ENCODE peak calls at places on chromosomes 16 and 17, in five cellular contexts. One of them, this sample, is unnamed.

GRCh38 chr16:89360760-89361435 is 129.5 kb downstream of the ANKRD11 start:
- DNase-seq in fibroblast of pulmonary artery: no peak
- DNase-seq in CD4-positive, alpha-beta T cell: peak; percentile 77
- DNase-seq in adrenal gland: no peak
- DNase-seq in osteoblast: peak; percentile 51
- DNase-seq in this sample: no peak

GRCh38 chr16:78127130-78127529 is 27.7 kb downstream of the WWOX start:
- DNase-seq in adrenal gland: no peak
- DNase-seq in fibroblast of pulmonary artery: peak; percentile 14
- DNase-seq in CD4-positive, alpha-beta T cell: no peak
- DNase-seq in osteoblast: peak; percentile 34
- DNase-seq in this sample: no peak

GRCh38 chr16:14309001-14309886 is 238.1 kb downstream of the MRTFB start:
- DNase-seq in adrenal gland: no peak
- DNase-seq in osteoblast: peak; percentile 75
- DNase-seq in CD4-positive, alpha-beta T cell: peak; percentile 49
- DNase-seq in fibroblast of pulmonary artery: no peak
- DNase-seq in this sample: no peak

GRCh38 chr17:47719411-47720152 is 13.5 kb upstream of the TBX21 start:
- DNase-seq in fibroblast of pulmonary artery: no peak
- DNase-seq in adrenal gland: no peak
- DNase-seq in osteoblast: peak; percentile 98
- DNase-seq in CD4-positive, alpha-beta T cell: no peak
- DNase-seq in this sample: no peak

GRCh38 chr17:40124279-40125141 is 2.7 kb downstream of the MSL1 start:
- DNase-seq in CD4-positive, alpha-beta T cell: no peak
- DNase-seq in adrenal gland: peak; percentile 42
- DNase-seq in osteoblast: peak; percentile 73
- DNase-seq in fibroblast of pulmonary artery: no peak
- DNase-seq in this sample: no peak

GRCh38 chr17:49717371-49717841 is 9.6 kb upstream of the SLC35B1 start:
- DNase-seq in CD4-positive, alpha-beta T cell: no peak
- DNase-seq in adrenal gland: peak; percentile 58
- DNase-seq in fibroblast of pulmonary artery: no peak
- DNase-seq in osteoblast: no peak
- DNase-seq in this sample: no peak

GRCh38 chr17:17041018-17041521 is 1.2 kb upstream of the MPRIP start:
- DNase-seq in fibroblast of pulmonary artery: no peak
- DNase-seq in osteoblast: peak; percentile 98
- DNase-seq in adrenal gland: peak; percentile 54
- DNase-seq in CD4-positive, alpha-beta T cell: no peak
- DNase-seq in this sample: peak; percentile 27

GRCh38 chr16:4767872-4768548 is 1.0 kb upstream of the ZNF500 start:
- DNase-seq in CD4-positive, alpha-beta T cell: no peak
- DNase-seq in fibroblast of pulmonary artery: peak; percentile 26
- DNase-seq in adrenal gland: peak; percentile 67
- DNase-seq in osteoblast: no peak
- DNase-seq in this sample: no peak

GRCh38 chr16:15443753-15444152 is 9.4 kb downstream of the BMERB1 start:
- DNase-seq in fibroblast of pulmonary artery: no peak
- DNase-seq in adrenal gland: no peak
- DNase-seq in osteoblast: no peak
- DNase-seq in CD4-positive, alpha-beta T cell: no peak
- DNase-seq in this sample: no peak

DNA sequence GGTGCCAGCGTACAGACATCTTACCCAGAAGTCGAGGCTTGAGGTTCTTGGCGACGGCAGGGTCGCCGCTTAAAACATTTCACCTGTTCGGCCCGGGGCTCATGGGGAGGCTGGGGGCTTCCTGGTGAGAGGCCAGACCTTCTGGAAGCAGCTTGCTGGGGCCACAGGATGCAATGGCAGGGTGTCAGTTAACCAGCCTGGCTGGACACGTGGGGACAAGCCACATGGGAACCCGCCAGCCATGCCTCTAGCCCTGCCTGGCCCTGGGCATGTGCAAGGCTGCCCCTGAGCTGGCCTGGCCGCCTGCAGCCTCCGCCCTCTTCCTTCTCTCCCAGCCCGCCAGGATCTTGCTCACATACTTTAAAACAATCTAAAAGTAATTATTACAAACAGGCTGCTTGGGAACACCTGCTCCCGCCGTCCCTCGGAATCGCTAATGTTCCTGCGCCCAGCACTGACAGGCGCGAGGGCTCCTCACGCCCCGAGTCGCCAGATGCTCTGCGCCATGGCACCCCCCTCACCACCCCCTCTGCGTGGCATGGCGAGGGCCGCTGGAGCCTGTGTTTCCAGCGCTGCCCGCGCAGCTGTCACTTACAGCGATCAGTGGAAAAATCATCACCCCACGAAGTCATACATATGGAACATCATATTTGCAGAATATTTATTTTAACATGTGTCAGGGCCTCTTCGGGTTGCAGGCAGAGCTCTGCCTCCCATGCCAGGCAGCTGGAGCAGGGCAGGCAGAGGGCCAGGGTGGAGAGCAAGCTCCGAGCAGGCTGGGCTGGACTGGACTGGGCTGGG is 188.7 kb upstream of the GSE1 start:
- DNase-seq in osteoblast: no peak
- DNase-seq in CD4-positive, alpha-beta T cell: no peak
- DNase-seq in fibroblast of pulmonary artery: no peak
- DNase-seq in adrenal gland: no peak
- DNase-seq in this sample: peak; percentile 71
- TF ChIP-seq CTCF in osteoblast: no peak
- TF ChIP-seq CTCF in CD4-positive, alpha-beta T cell: no peak
- TF ChIP-seq CTCF in fibroblast of pulmonary artery: no peak
- TF ChIP-seq CTCF in adrenal gland: no peak
- TF ChIP-seq CTCF in this sample: no peak

GRCh38 chr17:63185420-63185819 is 219.4 kb downstream of the TANC2 start:
- DNase-seq in osteoblast: no peak
- DNase-seq in CD4-positive, alpha-beta T cell: no peak
- DNase-seq in fibroblast of pulmonary artery: peak; percentile 7
- DNase-seq in adrenal gland: no peak
- DNase-seq in this sample: no peak
- TF ChIP-seq CTCF in osteoblast: no peak
- TF ChIP-seq CTCF in CD4-positive, alpha-beta T cell: no peak
- TF ChIP-seq CTCF in fibroblast of pulmonary artery: no peak
- TF ChIP-seq CTCF in adrenal gland: no peak
- TF ChIP-seq CTCF in this sample: peak; percentile 43

DNA sequence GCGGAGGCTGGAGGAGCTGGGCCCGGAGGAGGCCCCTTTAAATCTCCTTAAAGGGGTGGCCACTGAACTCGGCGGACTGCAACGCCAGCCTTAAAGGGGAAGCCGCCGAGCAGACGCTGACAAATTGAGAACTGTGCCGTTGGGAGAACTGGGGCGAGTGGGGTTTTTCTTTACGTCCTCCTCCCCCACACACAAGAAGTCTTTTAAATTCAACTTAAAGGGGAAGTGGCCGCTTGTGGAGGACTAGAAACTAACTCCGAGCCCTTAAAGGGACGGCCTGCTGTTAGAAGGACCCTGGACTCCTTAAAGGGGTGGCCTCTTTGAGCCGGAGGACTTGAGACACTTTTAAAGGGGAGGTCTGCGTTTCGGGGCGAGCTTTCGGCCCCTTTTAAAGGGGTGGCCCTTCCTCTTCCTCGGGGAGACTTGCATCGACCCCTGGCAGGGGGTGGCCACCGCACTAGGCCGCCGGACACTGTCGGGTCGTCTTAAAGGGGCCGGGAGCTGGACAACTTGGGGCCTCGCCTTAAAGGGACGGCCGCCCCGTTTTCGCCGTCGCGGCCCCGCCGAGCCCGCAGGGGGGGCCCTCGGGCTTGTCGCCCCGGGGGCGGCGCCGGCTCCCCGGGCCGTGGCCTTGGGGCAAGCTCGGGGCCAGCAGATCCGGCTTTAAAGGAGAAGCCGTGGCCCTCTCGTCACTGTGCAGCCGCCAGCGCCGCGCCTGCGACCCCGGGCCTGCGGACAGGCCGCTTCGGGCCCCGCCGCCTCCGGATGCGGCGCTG is 688 bp downstream of the FBRS start:
- DNase-seq in osteoblast: peak; percentile 97
- DNase-seq in adrenal gland: peak; percentile 90
- DNase-seq in fibroblast of pulmonary artery: peak; percentile 98
- DNase-seq in CD4-positive, alpha-beta T cell: no peak
- DNase-seq in this sample: no peak
- TF ChIP-seq CTCF in osteoblast: no peak
- TF ChIP-seq CTCF in adrenal gland: peak; percentile 32
- TF ChIP-seq CTCF in fibroblast of pulmonary artery: no peak
- TF ChIP-seq CTCF in CD4-positive, alpha-beta T cell: no peak
- TF ChIP-seq CTCF in this sample: peak; percentile 68

GRCh38 chr16:17346774-17347569 is 123.8 kb downstream of the XYLT1 start:
- DNase-seq in CD4-positive, alpha-beta T cell: no peak
- DNase-seq in fibroblast of pulmonary artery: no peak
- DNase-seq in osteoblast: no peak
- DNase-seq in adrenal gland: no peak
- DNase-seq in this sample: no peak

GRCh38 chr16:17347624-17348023 is 123.1 kb downstream of the XYLT1 start:
- DNase-seq in osteoblast: no peak
- DNase-seq in adrenal gland: no peak
- DNase-seq in CD4-positive, alpha-beta T cell: no peak
- DNase-seq in fibroblast of pulmonary artery: no peak
- DNase-seq in this sample: no peak

GRCh38 chr16:17345043-17345442 is 125.7 kb downstream of the XYLT1 start:
- DNase-seq in fibroblast of pulmonary artery: no peak
- DNase-seq in osteoblast: peak; percentile 71
- DNase-seq in CD4-positive, alpha-beta T cell: no peak
- DNase-seq in adrenal gland: peak; percentile 52
- DNase-seq in this sample: no peak

GRCh38 chr16:17348042-17348783 is 122.5 kb downstream of the XYLT1 start:
- DNase-seq in adrenal gland: no peak
- DNase-seq in fibroblast of pulmonary artery: no peak
- DNase-seq in osteoblast: no peak
- DNase-seq in CD4-positive, alpha-beta T cell: no peak
- DNase-seq in this sample: no peak

GRCh38 chr16:17346441-17346773 is 124.4 kb downstream of the XYLT1 start:
- DNase-seq in adrenal gland: no peak
- DNase-seq in fibroblast of pulmonary artery: no peak
- DNase-seq in osteoblast: no peak
- DNase-seq in CD4-positive, alpha-beta T cell: no peak
- DNase-seq in this sample: no peak
- TF ChIP-seq CTCF in adrenal gland: no peak
- TF ChIP-seq CTCF in fibroblast of pulmonary artery: no peak
- TF ChIP-seq CTCF in osteoblast: no peak
- TF ChIP-seq CTCF in CD4-positive, alpha-beta T cell: no peak
- TF ChIP-seq CTCF in this sample: no peak

GRCh38 chr16:31699601-31700000 is 171.9 kb downstream of the AHSP start:
- DNase-seq in fibroblast of pulmonary artery: no peak
- DNase-seq in osteoblast: peak; percentile 25
- DNase-seq in CD4-positive, alpha-beta T cell: no peak
- DNase-seq in adrenal gland: no peak
- DNase-seq in this sample: no peak

GRCh38 chr16:31701734-31702133 is 171.9 kb upstream of the ZNF267 start:
- DNase-seq in osteoblast: no peak
- DNase-seq in CD4-positive, alpha-beta T cell: no peak
- DNase-seq in adrenal gland: no peak
- DNase-seq in fibroblast of pulmonary artery: no peak
- DNase-seq in this sample: no peak

GRCh38 chr16:31698901-31699300 is 171.2 kb downstream of the AHSP start:
- DNase-seq in osteoblast: no peak
- DNase-seq in fibroblast of pulmonary artery: no peak
- DNase-seq in CD4-positive, alpha-beta T cell: no peak
- DNase-seq in adrenal gland: no peak
- DNase-seq in this sample: no peak

GRCh38 chr16:31700200-31700529 is 172.5 kb downstream of the AHSP start:
- DNase-seq in adrenal gland: no peak
- DNase-seq in CD4-positive, alpha-beta T cell: no peak
- DNase-seq in osteoblast: peak; percentile 89
- DNase-seq in fibroblast of pulmonary artery: no peak
- DNase-seq in this sample: no peak

DNA sequence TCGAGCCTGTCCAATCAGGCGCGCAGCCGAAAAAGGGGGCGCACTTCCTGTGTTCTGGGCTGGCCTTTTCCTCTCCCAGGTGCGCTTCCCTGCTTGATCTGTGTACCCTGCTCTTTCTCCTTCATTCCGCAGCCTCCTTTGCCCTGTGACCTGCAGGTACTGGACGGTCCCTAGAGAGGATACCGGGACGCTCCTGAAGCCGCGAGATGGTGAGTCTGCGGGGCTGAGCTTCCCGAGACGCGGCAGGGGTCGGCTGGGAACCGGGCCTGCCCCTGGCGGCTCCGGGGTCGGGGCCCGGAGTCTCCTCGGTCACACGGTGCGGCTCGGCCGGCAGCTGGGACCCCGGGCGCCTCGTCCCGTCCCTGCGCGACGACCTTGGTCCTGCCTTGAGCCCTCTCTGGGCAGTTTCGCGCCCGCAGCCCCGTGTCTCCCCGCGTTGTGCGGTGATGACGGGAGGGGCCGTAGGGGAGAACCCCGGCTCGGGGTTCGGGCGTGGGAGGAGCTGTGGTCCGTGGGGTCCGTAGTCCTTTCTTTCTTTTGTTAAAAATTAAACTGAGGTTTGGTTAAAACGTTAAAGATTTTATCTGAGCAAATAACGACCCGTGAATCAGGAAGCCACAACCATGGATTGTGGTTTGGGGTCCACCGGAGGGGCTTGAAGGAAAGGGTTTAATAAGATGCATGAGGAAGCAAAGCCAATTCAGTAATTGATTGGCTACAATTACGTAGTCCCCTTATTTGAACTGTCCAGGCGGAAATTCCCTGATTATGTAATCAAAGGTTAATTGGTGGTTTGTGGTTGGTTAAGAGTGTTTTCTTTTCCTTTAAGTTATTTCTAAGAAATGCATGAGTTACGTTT is 172.8 kb upstream of the ZNF267 start:
- DNase-seq in CD4-positive, alpha-beta T cell: peak; percentile 81
- DNase-seq in osteoblast: peak; percentile 75
- DNase-seq in fibroblast of pulmonary artery: peak; percentile 50
- DNase-seq in adrenal gland: peak; percentile 80
- DNase-seq in this sample: no peak
- TF ChIP-seq CTCF in CD4-positive, alpha-beta T cell: no peak
- TF ChIP-seq CTCF in osteoblast: no peak
- TF ChIP-seq CTCF in fibroblast of pulmonary artery: peak; percentile 8
- TF ChIP-seq CTCF in adrenal gland: no peak
- TF ChIP-seq CTCF in this sample: peak; percentile 59

DNA sequence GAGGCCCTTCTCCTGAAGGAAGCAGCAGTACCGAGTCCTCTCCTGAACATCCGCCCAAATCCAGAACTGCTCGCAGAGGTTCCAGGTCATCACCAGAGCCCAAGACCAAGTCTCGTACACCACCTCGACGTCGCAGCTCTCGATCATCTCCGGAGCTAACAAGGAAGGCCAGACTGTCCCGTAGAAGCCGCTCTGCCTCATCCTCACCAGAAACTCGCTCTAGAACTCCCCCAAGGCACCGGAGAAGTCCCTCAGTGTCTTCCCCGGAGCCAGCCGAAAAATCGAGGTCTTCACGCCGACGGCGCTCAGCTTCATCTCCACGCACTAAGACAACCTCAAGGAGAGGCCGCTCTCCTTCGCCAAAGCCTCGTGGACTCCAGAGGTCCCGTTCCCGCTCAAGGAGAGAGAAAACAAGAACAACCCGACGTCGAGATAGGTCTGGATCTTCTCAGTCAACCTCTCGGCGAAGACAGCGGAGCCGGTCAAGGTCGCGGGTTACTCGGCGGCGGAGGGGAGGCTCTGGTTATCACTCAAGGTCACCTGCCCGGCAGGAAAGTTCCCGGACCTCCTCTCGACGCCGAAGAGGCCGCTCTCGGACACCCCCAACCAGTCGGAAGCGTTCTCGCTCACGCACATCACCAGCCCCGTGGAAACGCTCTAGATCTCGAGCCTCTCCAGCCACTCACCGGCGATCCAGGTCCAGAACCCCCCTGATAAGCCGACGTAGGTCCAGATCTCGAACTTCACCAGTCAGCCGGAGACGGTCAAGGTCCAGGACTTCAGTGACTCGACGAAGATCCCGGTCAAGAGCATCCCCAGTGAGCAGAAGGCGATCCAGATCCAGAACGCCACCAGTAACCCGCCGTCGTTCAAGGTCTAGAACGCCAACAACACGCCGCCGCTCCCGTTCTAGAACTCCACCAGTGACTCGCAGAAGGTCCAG is 11.3 kb downstream of the ELOB start:
- DNase-seq in osteoblast: no peak
- DNase-seq in CD4-positive, alpha-beta T cell: no peak
- DNase-seq in adrenal gland: no peak
- DNase-seq in fibroblast of pulmonary artery: no peak
- DNase-seq in this sample: no peak
- TF ChIP-seq CTCF in osteoblast: no peak
- TF ChIP-seq CTCF in CD4-positive, alpha-beta T cell: no peak
- TF ChIP-seq CTCF in adrenal gland: no peak
- TF ChIP-seq CTCF in fibroblast of pulmonary artery: no peak
- TF ChIP-seq CTCF in this sample: no peak